ENCODE peak calls at places on chromosomes 7 and 10, in five cellular contexts. X, U, M, K and N are unnamed samples.

GRCh38 chr10:13490503-13490902 is 38.3 kb downstream of the BEND7 start:
- ATAC-seq in X (no peak), U (no peak), M (no peak), K (no peak), N (no peak)

GRCh38 chr10:98088186-98088971 is 46.1 kb upstream of the R3HCC1L start:
- ATAC-seq in X (peak), U (no peak), M (peak), K (no peak), N (no peak)

GRCh38 chr7:128938524-128939074 is 872 bp downstream of the IRF5 start:
- ATAC-seq in X (peak), U (peak), M (peak), K (peak), N (peak)

GRCh38 chr10:12067336-12067735 is 1.4 kb upstream of the DHTKD1 start:
- ATAC-seq in X (no peak), U (no peak), M (no peak), K (no peak), N (no peak)

GRCh38 chr7:3408814-3409595 is 108.0 kb downstream of the SDK1 start:
- ATAC-seq in X (no peak), U (no peak), M (no peak), K (no peak), N (no peak)

GRCh38 chr10:3774814-3775670 is 10.0 kb downstream of the KLF6 start:
- ATAC-seq in X (no peak), U (no peak), M (peak), K (peak), N (peak)

GRCh38 chr10:70117646-70118045 is 15.0 kb downstream of the AIFM2 start:
- ATAC-seq in X (no peak), U (peak), M (no peak), K (no peak), N (peak)

GRCh38 chr10:47079177-47079580 is 168.0 kb downstream of the PTPN20 start:
- ATAC-seq in X (no peak), U (no peak), M (no peak), K (no peak), N (no peak)

GRCh38 chr7:73865738-73866445 is 4.9 kb downstream of the TMEM270 start:
- ATAC-seq in X (peak), U (peak), M (peak), K (no peak), N (peak)

GRCh38 chr7:149468208-149468607 is 7.3 kb upstream of the ZNF777 start:
- ATAC-seq in X (no peak), U (no peak), M (no peak), K (no peak), N (no peak)

GRCh38 chr7:28013019-28013418 is 167.6 kb downstream of the JAZF1 start:
- ATAC-seq in X (no peak), U (peak), M (no peak), K (no peak), N (no peak)

GRCh38 chr10:7285545-7286322 is 125.1 kb downstream of the SFMBT2 start:
- ATAC-seq in X (no peak), U (no peak), M (no peak), K (no peak), N (no peak)

GRCh38 chr7:37421820-37422219 is 26.8 kb downstream of the ELMO1 start:
- ATAC-seq in X (peak), U (peak), M (peak), K (no peak), N (no peak)

GRCh38 chr10:1766049-1766448 is 28.7 kb upstream of the ADARB2 start:
- ATAC-seq in X (no peak), U (peak), M (no peak), K (no peak), N (no peak)

GRCh38 chr10:97573021-97573420 is 442 bp downstream of the ANKRD2 start:
- ATAC-seq in X (no peak), U (no peak), M (peak), K (no peak), N (no peak)

GRCh38 chr7:129843982-129844840 is 108.5 kb downstream of the UBE2H start:
- ATAC-seq in X (no peak), U (no peak), M (no peak), K (no peak), N (no peak)

GRCh38 chr10:61943699-61944444 is 42.4 kb downstream of the ARID5B start:
- ATAC-seq in X (peak), U (peak), M (peak), K (peak), N (peak)

GRCh38 chr10:132187421-132188138 is 832 bp downstream of the DPYSL4 start:
- ATAC-seq in X (peak), U (no peak), M (peak), K (no peak), N (no peak)